ENCODE peak calls at places on chromosomes 4 and X, in ten cellular contexts. G, F, W, X, K, Z, A, M, N and B are unnamed samples. For H3K36me3, the result is how much of the 10 kb centered on the place peaks cover.

GRCh38 chrX:38558681-38559080 is 2.7 kb upstream of the TSPAN7 start:
- DNase-seq in X (no peak), K (peak), N (no peak), M (no peak), W (no peak), A (no peak), G (no peak), F (no peak), Z (no peak), B (no peak)

GRCh38 chrX:122835886-122836285 is 348.2 kb upstream of the GRIA3 start:
- DNase-seq in K (no peak), W (no peak), N (no peak), F (peak), Z (no peak), A (no peak), M (no peak), X (no peak), G (no peak), B (no peak)

GRCh38 chrX:9897761-9898161 is 69.4 kb upstream of the CLDN34 start:
- DNase-seq in G (no peak), F (no peak), W (peak), Z (no peak), N (no peak), A (no peak), K (peak), X (no peak), M (no peak), B (no peak)

GRCh38 chr4:151238477-151238876 is 38.5 kb upstream of the PRSS48 start:
- DNase-seq in G (no peak), M (peak), Z (no peak), X (no peak), K (no peak), W (peak), A (no peak), N (no peak), F (no peak), B (no peak)

GRCh38 chrX:152136312-152136711 is 2.1 kb downstream of the MAGEA10 start:
- DNase-seq in F (no peak), X (no peak), N (no peak), W (no peak), A (no peak), Z (no peak), M (no peak), K (no peak), G (no peak), B (no peak)

GRCh38 chr4:173264245-173264959 is 69.8 kb downstream of the HMGB2 start:
- DNase-seq in M (no peak), F (no peak), K (no peak), Z (peak), X (peak), N (peak), A (peak), G (peak), W (peak), B (no peak)

GRCh38 chrX:10622197-10622596 is 1.8 kb upstream of the MID1 start:
- DNase-seq in A (no peak), X (no peak), N (no peak), K (no peak), G (no peak), F (no peak), W (no peak), Z (no peak), M (no peak), B (no peak)

GRCh38 chr4:156723951-156724668 is 247.5 kb downstream of the PDGFC start:
- DNase-seq in Z (no peak), W (no peak), F (no peak), K (no peak), X (no peak), G (no peak), N (no peak), M (no peak), A (no peak), B (no peak)

GRCh38 chrX:69362889-69363288 is 141.2 kb upstream of the NALF2 start:
- DNase-seq in A (no peak), G (peak), M (peak), N (no peak), W (peak), X (no peak), K (no peak), Z (no peak), F (no peak), B (no peak)

GRCh38 chr4:137213372-137214173 is 318.7 kb downstream of the PCDH18 start:
- DNase-seq in K (no peak), G (no peak), N (no peak), A (no peak), M (no peak), Z (no peak), F (no peak), X (no peak), W (peak), B (no peak)

GRCh38 chrX:123743312-123743711 is 10.5 kb upstream of the THOC2 start:
- DNase-seq in G (no peak), Z (no peak), X (no peak), N (no peak), K (no peak), F (no peak), W (no peak), M (no peak), A (no peak), B (no peak)

GRCh38 chrX:71111141-71111843 is at the start of gene IL2RG:
- DNase-seq in K (no peak), M (peak), A (no peak), G (no peak), N (no peak), X (no peak), Z (no peak), F (peak), W (no peak), B (no peak)

GRCh38 chrX:9682456-9682855 is 83.2 kb downstream of the GPR143 start:
- DNase-seq in F (peak), N (peak), X (no peak), G (no peak), A (peak), Z (peak), K (no peak), W (peak), M (peak), B (no peak)

GRCh38 chr4:110793890-110794588 is 171.2 kb upstream of the PITX2 start:
- DNase-seq in X (no peak), G (no peak), N (no peak), K (no peak), A (peak), W (peak), F (no peak), Z (peak), M (peak), B (no peak)

GRCh38 chr4:17765514-17766286 is 15.7 kb downstream of the FAM184B start:
- DNase-seq in X (no peak), W (no peak), G (no peak), Z (no peak), F (no peak), M (no peak), N (no peak), K (no peak), A (no peak), B (no peak)

GRCh38 chr4:16952462-16952871 is 54.0 kb upstream of the LDB2 start:
- DNase-seq in Z (peak), M (no peak), G (no peak), K (no peak), F (no peak), W (peak), N (no peak), X (no peak), A (no peak), B (no peak)

GRCh38 chrX:39335447-39336235 is 534.4 kb downstream of the MID1IP1 start:
- DNase-seq in Z (no peak), W (no peak), G (no peak), A (no peak), K (no peak), N (no peak), F (no peak), X (no peak), M (peak), B (no peak)

GRCh38 chr4:159884989-159885388 is 782.1 kb downstream of the RAPGEF2 start:
- DNase-seq in G (no peak), W (no peak), X (no peak), M (no peak), N (no peak), F (no peak), A (no peak), Z (no peak), K (no peak), B (no peak)

GRCh38 chr4:73245955-73246354 is 12.6 kb downstream of the ANKRD17 start:
- DNase-seq in N (no peak), M (no peak), G (no peak), Z (no peak), F (no peak), A (no peak), K (no peak), X (no peak), W (no peak), B (no peak)

GRCh38 chr4:114535725-114536124 is 62.9 kb upstream of the UGT8 start:
- DNase-seq in A (no peak), K (peak), X (no peak), F (no peak), Z (peak), N (no peak), G (no peak), M (no peak), W (no peak), B (no peak)

GRCh38 chr4:8201341-8201781 is 2.3 kb downstream of the SH3TC1 start:
- DNase-seq in F (no peak), W (no peak), Z (no peak), K (no peak), A (no peak), G (no peak), N (no peak), M (no peak), X (no peak), B (no peak)

GRCh38 chr4:149896428-149896827 is 80.8 kb upstream of the IQCM start:
- DNase-seq in N (peak), W (peak), K (peak), X (no peak), M (peak), G (no peak), F (peak), Z (peak), A (peak), B (no peak)

GRCh38 chrX:40157228-40158035 is 59.7 kb upstream of the BCOR start:
- DNase-seq in N (no peak), F (no peak), M (no peak), W (no peak), X (no peak), Z (peak), G (no peak), A (peak), K (no peak), B (no peak)

GRCh38 chr4:153335665-153336064 is 8.8 kb upstream of the MND1 start:
- DNase-seq in K (peak), F (no peak), W (peak), N (no peak), Z (no peak), G (no peak), X (no peak), A (no peak), M (no peak), B (peak)

GRCh38 chr4:4752576-4753401 is 106.7 kb upstream of the MSX1 start:
- DNase-seq in W (no peak), X (no peak), A (no peak), Z (no peak), K (no peak), M (no peak), N (no peak), G (no peak), F (no peak), B (no peak)

GRCh38 chrX:95703696-95704095 is 980.9 kb upstream of the DIAPH2 start:
- DNase-seq in M (no peak), G (no peak), F (no peak), N (no peak), X (no peak), W (peak), A (no peak), K (no peak), Z (no peak), B (no peak)

GRCh38 chr4:133151681-133152329 is 2.7 kb downstream of the PCDH10 start:
- DNase-seq in G (no peak), A (peak), W (peak), Z (peak), M (peak), N (peak), K (no peak), F (no peak), X (peak), B (no peak)
- TF ChIP-seq CTCF in G (no peak), A (peak), W (no peak), Z (peak), M (peak), N (peak), K (no peak), F (no peak), X (no peak), B (peak)

GRCh38 chr4:52370576-52370975 is 288.5 kb downstream of the USP46 start:
- DNase-seq in X (no peak), Z (no peak), M (no peak), N (no peak), G (no peak), F (no peak), W (no peak), K (no peak), A (no peak), B (no peak)
- H3K4me3 ChIP-seq in X (no peak), Z (no peak), M (no peak), N (no peak), G (no peak), F (no peak), W (no peak), K (no peak), A (no peak), B (no peak)

GRCh38 chr4:168888715-168889215 is 121.3 kb downstream of the CBR4 start:
- DNase-seq in M (no peak), W (no peak), A (no peak), Z (no peak), G (no peak), N (no peak), F (no peak), K (no peak), X (no peak), B (no peak)
- H3K36me3 ChIP-seq in M (under half), W (under half), A (under half), Z (under half), G (under half), N (under half), F (under half), K (half or more), X (half or more), B (under half)

DNA sequence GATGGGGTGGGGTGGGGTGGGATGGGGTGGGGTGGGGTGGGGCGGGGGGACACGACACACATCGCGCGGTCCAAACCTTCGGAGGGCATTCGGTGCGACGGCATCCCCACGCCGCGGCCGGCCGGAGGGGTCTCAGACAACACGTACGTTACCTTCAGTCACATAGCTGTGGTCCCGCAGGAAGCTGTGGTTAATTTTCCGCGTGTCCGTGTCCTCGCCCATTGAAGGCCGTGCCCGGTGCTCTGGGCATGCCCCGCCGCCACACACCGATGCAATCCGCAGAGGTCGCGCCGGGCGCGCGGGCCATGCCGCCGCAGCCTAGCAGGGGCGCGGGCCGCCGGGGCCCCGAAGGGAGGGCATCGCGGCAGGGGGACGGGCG is 417 bp downstream of the PPP2R2C start:
- DNase-seq in Z (no peak), M (no peak), X (peak), F (no peak), N (peak), A (no peak), W (no peak), K (no peak), G (no peak), B (no peak)
- TF ChIP-seq CTCF in Z (no peak), M (no peak), X (no peak), F (no peak), N (no peak), A (no peak), W (no peak), K (no peak), G (no peak), B (no peak)

GRCh38 chr4:143188325-143189088 is 3.8 kb downstream of the USP38 start:
- DNase-seq in W (no peak), A (no peak), G (no peak), Z (no peak), X (no peak), N (no peak), K (peak), M (no peak), F (no peak), B (no peak)
- H3K4me3 ChIP-seq in W (peak), A (peak), G (no peak), Z (peak), X (peak), N (peak), K (peak), M (peak), F (no peak), B (no peak)

GRCh38 chrX:18927558-18927957 is 56.4 kb downstream of the PHKA2 start:
- DNase-seq in Z (no peak), X (no peak), N (no peak), K (no peak), M (no peak), F (no peak), G (no peak), A (no peak), W (no peak), B (no peak)
- H3K36me3 ChIP-seq in Z (under half), X (under half), N (under half), K (under half), M (under half), F (under half), G (under half), A (under half), W (under half), B (under half)

GRCh38 chr4:140281828-140282227 is 91.6 kb upstream of the SCOC start:
- DNase-seq in X (no peak), G (no peak), A (peak), N (no peak), F (no peak), K (peak), M (no peak), Z (no peak), W (peak), B (no peak)
- TF ChIP-seq CTCF in X (no peak), G (no peak), A (peak), N (peak), F (no peak), K (no peak), M (no peak), Z (no peak), W (no peak), B (no peak)

GRCh38 chr4:84706286-84706685 is 123.4 kb downstream of the CDS1 start:
- DNase-seq in X (no peak), M (no peak), A (peak), W (no peak), F (no peak), N (no peak), Z (no peak), K (no peak), G (no peak), B (no peak)
- H3K4me3 ChIP-seq in X (no peak), M (no peak), A (no peak), W (no peak), F (no peak), N (no peak), Z (no peak), K (no peak), G (no peak), B (no peak)